ENCODE peak calls at places on chromosomes 5 and 9, in nine cellular contexts. J is breast epithelium, Z is astrocyte, M is AG04449, L is astrocyte of the spinal cord, R is mammary epithelial cell, W is coronary artery, I is MM.1S, K is transverse colon. H is an unnamed sample.

GRCh38 chr5:96413028-96413427 is 20.0 kb downstream of the PCSK1 start:
- DNase-seq in J (no peak), Z (peak), M (no peak), L (no peak), R (no peak), W (no peak), I (peak), K (no peak), H (no peak)

GRCh38 chr9:2017459-2018161 is 2.5 kb downstream of the SMARCA2 start:
- DNase-seq in J (peak), Z (peak), M (no peak), L (peak), R (peak), W (peak), I (peak), K (peak), H (peak)

GRCh38 chr9:33946779-33947535 is 101.7 kb downstream of the UBAP2 start:
- DNase-seq in J (no peak), Z (peak), M (peak), L (peak), R (peak), W (no peak), I (no peak), K (no peak), H (no peak)

GRCh38 chr9:93276973-93277372 is 93.0 kb downstream of the WNK2 start:
- DNase-seq in J (no peak), Z (no peak), M (no peak), L (no peak), R (no peak), W (no peak), I (peak), K (peak), H (no peak)

GRCh38 chr9:86069206-86069869 is 30.0 kb downstream of the GOLM1 start:
- DNase-seq in J (no peak), Z (no peak), M (no peak), L (no peak), R (no peak), W (no peak), I (no peak), K (no peak), H (no peak)

GRCh38 chr5:55851675-55851979 is 470 bp downstream of the IL31RA start:
- DNase-seq in J (no peak), Z (no peak), M (no peak), L (no peak), R (no peak), W (no peak), I (no peak), K (no peak), H (no peak)

GRCh38 chr5:173964491-173964890 is 24.5 kb upstream of the C5orf47 start:
- DNase-seq in J (no peak), Z (no peak), M (no peak), L (no peak), R (no peak), W (no peak), I (no peak), K (no peak), H (no peak)

GRCh38 chr9:120892177-120892747 is 15.3 kb upstream of the PHF19 start:
- DNase-seq in J (no peak), Z (no peak), M (no peak), L (no peak), R (no peak), W (no peak), I (no peak), K (no peak), H (no peak)

GRCh38 chr5:149887622-149888183 is 56.9 kb downstream of the PDE6A start:
- DNase-seq in J (no peak), Z (peak), M (no peak), L (peak), R (peak), W (no peak), I (no peak), K (no peak), H (peak)

GRCh38 chr5:119795768-119796167 is 166.4 kb downstream of the FAM170A start:
- DNase-seq in J (no peak), Z (peak), M (no peak), L (no peak), R (peak), W (no peak), I (no peak), K (no peak), H (no peak)

GRCh38 chr5:66057239-66057638 is 86.9 kb upstream of the SREK1 start:
- DNase-seq in J (no peak), Z (no peak), M (no peak), L (no peak), R (no peak), W (no peak), I (no peak), K (no peak), H (no peak)

GRCh38 chr5:165360366-165361142 is 1855.1 kb downstream of the MAT2B start:
- DNase-seq in J (no peak), Z (no peak), M (no peak), L (no peak), R (no peak), W (no peak), I (peak), K (no peak), H (no peak)

GRCh38 chr5:160353379-160353778 is 17.0 kb downstream of the C1QTNF2 start:
- DNase-seq in J (no peak), Z (no peak), M (no peak), L (no peak), R (no peak), W (peak), I (no peak), K (no peak), H (no peak)

GRCh38 chr5:56693220-56693579 is 122.1 kb upstream of the MAP3K1 start:
- DNase-seq in J (no peak), Z (no peak), M (no peak), L (no peak), R (no peak), W (no peak), I (no peak), K (no peak), H (no peak)

GRCh38 chr5:160802567-160802966 is 49.4 kb downstream of the ATP10B start:
- DNase-seq in J (no peak), Z (no peak), M (no peak), L (no peak), R (no peak), W (no peak), I (peak), K (peak), H (no peak)

GRCh38 chr5:148913985-148914421 is 87.6 kb downstream of the ADRB2 start:
- DNase-seq in J (no peak), Z (peak), M (peak), L (peak), R (peak), W (no peak), I (peak), K (no peak), H (no peak)

GRCh38 chr9:130446111-130446861 is 1.5 kb downstream of the ASS1 start:
- DNase-seq in J (peak), Z (peak), M (peak), L (peak), R (peak), W (peak), I (no peak), K (peak), H (peak)

GRCh38 chr9:126611188-126611587 is 2.5 kb upstream of the LMX1B start:
- DNase-seq in J (no peak), Z (no peak), M (no peak), L (no peak), R (no peak), W (no peak), I (no peak), K (no peak), H (no peak)

GRCh38 chr9:38692707-38693106 is 27.2 kb downstream of the FAM240B start:
- DNase-seq in J (no peak), Z (no peak), M (no peak), L (no peak), R (no peak), W (no peak), I (no peak), K (no peak), H (no peak)

GRCh38 chr5:97111004-97111403 is 31.4 kb downstream of the LIX1 start:
- DNase-seq in J (no peak), Z (no peak), M (no peak), L (no peak), R (no peak), W (no peak), I (no peak), K (no peak), H (no peak)

GRCh38 chr5:103404483-103404882 is 145.9 kb downstream of the MACIR start:
- DNase-seq in J (no peak), Z (no peak), M (no peak), L (no peak), R (no peak), W (no peak), I (no peak), K (no peak), H (no peak)

GRCh38 chr9:77582572-77583365 is 65.4 kb downstream of the GNA14 start:
- DNase-seq in J (no peak), Z (no peak), M (no peak), L (no peak), R (no peak), W (no peak), I (no peak), K (no peak), H (no peak)

GRCh38 chr9:86987900-86988299 is 40.6 kb upstream of the GAS1 start:
- DNase-seq in J (no peak), Z (no peak), M (no peak), L (no peak), R (no peak), W (no peak), I (no peak), K (no peak), H (no peak)

GRCh38 chr5:71939452-71939932 is 167.8 kb upstream of the MAP1B start:
- DNase-seq in J (no peak), Z (no peak), M (no peak), L (peak), R (no peak), W (no peak), I (no peak), K (no peak), H (no peak)

GRCh38 chr5:158951461-158951860 is 148.3 kb downstream of the EBF1 start:
- DNase-seq in J (no peak), Z (no peak), M (no peak), L (no peak), R (no peak), W (no peak), I (no peak), K (no peak), H (no peak)

GRCh38 chr5:127652952-127653611 is 4.2 kb downstream of the CTXN3 start:
- DNase-seq in J (no peak), Z (no peak), M (no peak), L (no peak), R (no peak), W (no peak), I (no peak), K (no peak), H (no peak)

GRCh38 chr9:120942186-120943001 is 15.8 kb upstream of the TRAF1 start:
- DNase-seq in J (no peak), Z (no peak), M (no peak), L (no peak), R (no peak), W (no peak), I (no peak), K (no peak), H (peak)

GRCh38 chr9:121886759-121887485 is 206.2 kb downstream of the TTLL11 start:
- DNase-seq in J (no peak), Z (no peak), M (no peak), L (peak), R (no peak), W (peak), I (no peak), K (no peak), H (no peak)

GRCh38 chr9:120528834-120529233 is 51.1 kb downstream of the CDK5RAP2 start:
- DNase-seq in J (no peak), Z (no peak), M (no peak), L (no peak), R (no peak), W (no peak), I (no peak), K (no peak), H (no peak)

GRCh38 chr5:61587120-61587519 is 255.1 kb downstream of the ZSWIM6 start:
- DNase-seq in J (no peak), Z (peak), M (no peak), L (peak), R (no peak), W (no peak), I (no peak), K (no peak), H (no peak)

GRCh38 chr5:90264930-90265857 is 144.4 kb downstream of the CETN3 start:
- DNase-seq in J (no peak), Z (peak), M (peak), L (peak), R (peak), W (no peak), I (peak), K (peak), H (peak)

GRCh38 chr5:3226171-3226570 is 369.5 kb upstream of the IRX1 start:
- DNase-seq in J (no peak), Z (no peak), M (no peak), L (no peak), R (no peak), W (no peak), I (no peak), K (no peak), H (no peak)

GRCh38 chr5:180494510-180495181 is 467 bp downstream of the CNOT6 start:
- DNase-seq in J (peak), Z (no peak), M (no peak), L (peak), R (peak), W (no peak), I (peak), K (peak), H (peak)

DNA sequence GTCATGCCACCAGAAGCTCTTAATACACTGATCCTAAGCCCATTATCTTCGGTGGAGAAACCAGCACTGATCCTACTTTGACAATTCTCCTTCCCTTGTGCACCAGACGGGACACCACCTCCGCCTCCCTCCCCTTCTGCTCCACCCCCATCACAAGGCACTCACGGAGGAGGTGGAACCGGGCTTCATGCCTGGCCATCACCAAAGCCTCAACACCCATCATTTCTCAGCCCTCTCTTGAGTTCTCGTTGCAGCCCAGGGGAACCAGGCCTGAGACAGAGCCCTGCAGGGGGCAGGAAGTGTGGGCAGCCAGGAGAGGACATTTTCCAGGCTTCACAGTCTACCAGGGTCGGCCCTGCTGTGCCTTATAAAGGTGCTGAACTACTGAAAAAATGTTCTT is 160.5 kb downstream of the GOLPH3 start:
- DNase-seq in J (no peak), Z (no peak), M (no peak), L (no peak), R (no peak), W (no peak), I (no peak), K (no peak), H (no peak)
- H3K4me3 ChIP-seq in J (no peak), Z (no peak), M (no peak), L (no peak), R (no peak), W (no peak), I (no peak), K (no peak), H (no peak)

GRCh38 chr9:137880976-137881530 is 3.5 kb downstream of the CACNA1B start:
- DNase-seq in J (no peak), Z (no peak), M (no peak), L (no peak), R (no peak), W (no peak), I (no peak), K (no peak), H (no peak)

GRCh38 chr9:137878957-137879555 is 1.5 kb downstream of the CACNA1B start:
- DNase-seq in J (no peak), Z (no peak), M (no peak), L (no peak), R (no peak), W (no peak), I (no peak), K (no peak), H (no peak)

GRCh38 chr9:137878146-137878941 is 762 bp downstream of the CACNA1B start:
- DNase-seq in J (no peak), Z (no peak), M (no peak), L (peak), R (peak), W (no peak), I (no peak), K (no peak), H (no peak)

GRCh38 chr9:137880160-137880975 is 2.8 kb downstream of the CACNA1B start:
- DNase-seq in J (no peak), Z (no peak), M (no peak), L (no peak), R (no peak), W (no peak), I (no peak), K (no peak), H (no peak)

DNA sequence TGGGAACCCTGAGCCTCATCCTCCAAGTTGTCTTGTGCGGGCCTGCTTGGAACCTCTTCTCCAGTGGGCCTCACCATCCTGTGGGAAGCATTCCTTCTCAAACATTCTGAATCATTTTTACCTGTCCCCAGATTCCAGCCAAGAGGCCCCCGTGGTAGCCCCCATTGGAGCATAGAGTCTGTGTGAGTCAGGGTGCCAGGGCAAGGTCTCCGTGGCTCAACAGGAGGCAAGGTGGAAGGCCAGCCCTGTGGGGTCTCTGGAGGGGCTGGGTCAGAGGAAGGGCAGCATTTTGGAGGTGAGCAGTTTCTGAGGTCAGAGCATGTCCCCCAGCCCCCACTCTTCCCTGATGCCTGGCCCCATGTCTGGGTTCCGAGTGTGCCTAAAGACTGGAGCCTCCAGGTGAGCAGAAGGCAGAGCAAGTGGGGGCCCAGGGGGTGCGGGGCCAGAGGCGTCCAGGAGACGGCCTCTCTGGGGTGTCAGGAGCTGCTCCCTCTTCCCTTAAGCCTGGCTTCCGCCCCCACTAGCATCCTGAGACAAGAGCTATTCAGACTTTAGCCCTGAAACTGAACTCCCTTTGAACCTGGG is 2.1 kb downstream of the CACNA1B start:
- DNase-seq in J (no peak), Z (no peak), M (no peak), L (no peak), R (no peak), W (no peak), I (no peak), K (no peak), H (no peak)
- H3K4me3 ChIP-seq in J (no peak), Z (no peak), M (no peak), L (no peak), R (no peak), W (no peak), I (no peak), K (no peak), H (no peak)

GRCh38 chr9:136965771-136966484 is 11.4 kb upstream of the PTGDS start:
- DNase-seq in J (no peak), Z (no peak), M (no peak), L (no peak), R (no peak), W (no peak), I (peak), K (no peak), H (peak)
- H3K4me3 ChIP-seq in J (peak), Z (no peak), M (no peak), L (no peak), R (no peak), W (peak), I (no peak), K (no peak), H (no peak)

DNA sequence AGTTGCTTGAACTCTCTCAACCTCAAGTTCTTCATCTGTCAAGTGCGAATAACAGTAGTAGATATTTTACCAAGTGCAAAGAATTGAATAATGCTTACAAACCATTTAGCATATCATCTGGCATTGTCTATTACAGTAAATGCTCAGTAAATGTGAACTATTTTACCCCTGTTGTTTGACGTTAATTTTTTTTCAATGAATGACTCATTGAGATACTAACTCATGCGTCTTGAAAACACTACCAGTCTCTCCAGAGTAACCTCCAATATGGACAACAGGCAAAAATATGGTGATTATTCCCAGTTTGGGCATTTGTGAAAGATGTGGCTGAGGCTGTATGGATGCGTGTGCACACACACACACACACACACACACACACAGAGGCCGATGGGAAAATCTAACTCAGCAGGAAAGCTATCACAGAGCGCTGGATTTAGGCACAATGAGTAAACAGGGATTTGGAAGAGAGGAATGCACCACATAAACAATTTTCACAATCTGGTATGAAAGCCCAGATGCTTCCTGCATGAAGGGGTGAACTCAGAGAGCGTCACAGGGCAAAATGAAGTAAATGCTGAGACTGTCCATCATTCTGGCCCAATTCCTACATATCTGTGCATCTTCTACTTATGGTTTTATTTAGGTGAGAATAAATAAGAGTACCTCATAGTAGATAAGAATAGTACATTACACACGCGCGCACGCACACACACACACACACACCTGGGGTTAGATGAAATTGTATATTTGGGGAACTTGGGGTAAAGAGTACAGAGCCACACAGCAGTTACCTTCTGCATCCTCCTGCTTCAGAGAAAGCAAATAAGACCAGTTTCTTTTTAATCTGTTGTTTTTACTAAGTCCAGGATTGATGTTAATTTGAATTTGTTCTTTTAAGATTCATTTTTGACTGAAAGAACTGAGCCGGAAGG is 128.7 kb downstream of the PALM2AKAP2 start:
- DNase-seq in J (no peak), Z (peak), M (no peak), L (peak), R (no peak), W (no peak), I (no peak), K (no peak), H (no peak)
- H3K4me3 ChIP-seq in J (no peak), Z (no peak), M (no peak), L (no peak), R (no peak), W (no peak), I (no peak), K (no peak), H (no peak)

H was measured in adrenal gland.